ENCODE peak calls at places on chromosomes 11 and 22, in nine cellular contexts. I is stimulated activated CD4-positive, alpha-beta T cell treated with anti-CD3 and anti-CD28 coated beads, Interleukin-12 subunit alpha, Interleukin-12 subunit beta, amount 100 ng/mL, for 24 hours; P is adrenal gland; Y is AML-193; V is MCF 10A; O is H7; W is NCI-H1417; F is activated T-cell treated with anti-CD3 and anti-CD28 coated beads for 1 hour; S is pulmonary artery endothelial cell. B is an unnamed sample.
A peak's percentile ranks its signal among the peaks of the same experiment; 100 is the strongest.

GRCh38 chr11:67194096-67194495 is 72.2 kb upstream of the GRK2 start:
- DNase-seq in S (no peak), O (no peak), I (no peak), P (no peak), Y (no peak), F (no peak), W (no peak), V (no peak), B (no peak)

GRCh38 chr11:11400635-11401232 is 47.7 kb upstream of the CSNK2A3 start:
- DNase-seq in Y (no peak), O (peak; percentile 73), V (peak; percentile 39), I (no peak), P (no peak), S (no peak), F (no peak), W (no peak), B (no peak)

GRCh38 chr11:95698939-95699562 is 90.5 kb downstream of the FAM76B start:
- DNase-seq in W (no peak), F (no peak), V (peak; percentile 9), P (no peak), I (no peak), S (no peak), Y (peak; percentile 74), O (no peak), B (no peak)

GRCh38 chr11:73726825-73727224 is 34.0 kb downstream of the RAB6A start:
- DNase-seq in W (no peak), P (no peak), Y (no peak), S (no peak), F (no peak), O (no peak), V (no peak), I (no peak), B (no peak)

GRCh38 chr22:19407649-19408606 is 23.6 kb downstream of the HIRA start:
- DNase-seq in P (peak; percentile 18), Y (no peak), W (peak; percentile 54), S (no peak), F (no peak), O (no peak), V (no peak), I (no peak), B (no peak)

GRCh38 chr22:35955546-35955945 is 73.1 kb downstream of the RBFOX2 start:
- DNase-seq in S (no peak), Y (no peak), O (no peak), W (no peak), P (no peak), I (no peak), V (no peak), F (no peak), B (no peak)

GRCh38 chr22:37534445-37534844 is 15.2 kb upstream of the CARD10 start:
- DNase-seq in W (no peak), O (no peak), S (no peak), V (no peak), F (no peak), Y (no peak), I (no peak), P (no peak), B (no peak)

GRCh38 chr11:11505190-11505589 is 116.6 kb downstream of the GALNT18 start:
- DNase-seq in P (no peak), W (no peak), O (no peak), Y (no peak), I (no peak), V (no peak), S (no peak), F (no peak), B (no peak)

GRCh38 chr11:124829986-124830385 is 29.8 kb upstream of the MSANTD2 start:
- DNase-seq in V (no peak), S (no peak), O (no peak), F (no peak), P (no peak), W (no peak), I (no peak), Y (no peak), B (no peak)

GRCh38 chr22:45640941-45641621 is 30.6 kb upstream of the ATXN10 start:
- DNase-seq in W (no peak), P (no peak), S (no peak), Y (no peak), F (no peak), O (no peak), I (no peak), V (no peak), B (no peak)

GRCh38 chr22:22706253-22706940 is 62.0 kb downstream of the GGTLC2 start:
- DNase-seq in S (no peak), I (no peak), Y (no peak), O (no peak), F (no peak), W (no peak), V (no peak), P (no peak), B (no peak)

GRCh38 chr11:71476031-71476430 is 23.0 kb downstream of the NADSYN1 start:
- DNase-seq in S (no peak), I (no peak), Y (no peak), P (no peak), W (no peak), F (no peak), O (no peak), V (no peak), B (no peak)

GRCh38 chr22:22128440-22128839 is 116.1 kb upstream of the VPREB1 start:
- DNase-seq in V (no peak), Y (no peak), I (no peak), W (no peak), O (no peak), F (no peak), S (no peak), P (no peak), B (no peak)